ENCODE peak calls at places on chromosome 19, in ten cellular contexts. Y, Z, I, C, K, F, B, T, Q and V are unnamed samples.

GRCh38 chr19:33558846-33559245 is 37.3 kb upstream of the PEPD start:
- DNase-seq in I (peak), C (no peak), Z (no peak), B (peak), Y (no peak), F (no peak), T (no peak), K (no peak), Q (no peak), V (no peak)

GRCh38 chr19:21474671-21475181 is 30.7 kb upstream of the ZNF429 start:
- DNase-seq in Y (peak), T (peak), Q (no peak), C (peak), B (peak), I (peak), F (peak), K (peak), Z (no peak), V (peak)

GRCh38 chr19:33957804-33958203 is 161.1 kb downstream of the KCTD15 start:
- DNase-seq in Q (no peak), Z (no peak), C (no peak), B (no peak), F (no peak), K (no peak), I (no peak), T (no peak), Y (no peak), V (no peak)

GRCh38 chr19:34480971-34481821 is at the start of gene WTIP:
- DNase-seq in K (peak), C (peak), F (no peak), B (peak), Y (peak), I (peak), Z (peak), T (peak), Q (peak), V (peak)

GRCh38 chr19:13968999-13969398 is 16.7 kb downstream of the DCAF15 start:
- DNase-seq in F (no peak), Y (no peak), Q (no peak), C (no peak), K (no peak), T (no peak), I (no peak), B (no peak), Z (no peak), V (no peak)

GRCh38 chr19:14091086-14091884 is 734 bp upstream of the SAMD1 start:
- DNase-seq in Q (peak), C (peak), Y (peak), T (peak), B (peak), I (peak), Z (no peak), F (peak), K (peak), V (peak)

GRCh38 chr19:39411832-39412099 is 703 bp upstream of the PLEKHG2 start:
- DNase-seq in Q (peak), T (peak), Z (peak), F (peak), Y (peak), B (peak), I (peak), C (peak), K (peak), V (peak)

GRCh38 chr19:52170863-52171320 is 529 bp downstream of the ZNF836 start:
- DNase-seq in C (peak), B (no peak), F (no peak), I (no peak), T (peak), Z (no peak), K (peak), Y (peak), Q (no peak), V (no peak)

GRCh38 chr19:49151339-49152217 is 3.6 kb downstream of the HRC start:
- DNase-seq in K (peak), Z (no peak), B (no peak), C (peak), I (peak), Q (peak), Y (peak), F (peak), T (peak), V (no peak)

GRCh38 chr19:53553865-53554791 is 16.2 kb downstream of the ZNF331 start:
- DNase-seq in Y (peak), K (peak), C (peak), Q (peak), F (peak), B (peak), Z (peak), T (peak), I (peak), V (peak)

GRCh38 chr19:7596191-7596937 is 701 bp downstream of the CAMSAP3 start:
- DNase-seq in F (no peak), Z (no peak), I (no peak), C (no peak), Y (peak), T (no peak), K (peak), B (no peak), Q (peak), V (peak)

GRCh38 chr19:14368011-14368513 is 13.2 kb upstream of the ADGRE5 start:
- DNase-seq in F (no peak), B (no peak), I (no peak), K (no peak), Z (no peak), C (no peak), Q (no peak), T (no peak), Y (no peak), V (peak)

GRCh38 chr19:6044056-6044805 is 66.1 kb downstream of the RFX2 start:
- DNase-seq in I (no peak), T (no peak), K (no peak), Z (no peak), Q (no peak), B (no peak), Y (no peak), F (peak), C (no peak), V (no peak)

GRCh38 chr19:28292822-28293500 is 920.0 kb downstream of the UQCRFS1 start:
- DNase-seq in Z (no peak), I (no peak), Q (no peak), K (peak), F (no peak), T (no peak), B (no peak), C (peak), Y (no peak), V (no peak)

GRCh38 chr19:27714857-27715256 is 1498.1 kb downstream of the UQCRFS1 start:
- DNase-seq in Z (no peak), K (no peak), Q (no peak), Y (no peak), C (no peak), I (no peak), B (no peak), F (no peak), T (no peak), V (no peak)

GRCh38 chr19:35228177-35228930 is at the start of gene FAM187B:
- DNase-seq in C (no peak), Q (no peak), Z (no peak), I (no peak), F (peak), Y (no peak), B (no peak), K (no peak), T (no peak), V (no peak)

GRCh38 chr19:54426291-54426918 is 11.1 kb downstream of the TTYH1 start:
- DNase-seq in Q (peak), C (no peak), Y (no peak), T (no peak), K (no peak), F (no peak), I (no peak), B (no peak), Z (no peak), V (peak)

GRCh38 chr19:55370305-55370988 is at the start of gene IL11:
- DNase-seq in F (no peak), T (no peak), B (peak), Y (no peak), Q (peak), Z (no peak), K (no peak), I (no peak), C (no peak), V (no peak)

GRCh38 chr19:38977445-38978314 is 2.1 kb upstream of the FBXO17 start:
- DNase-seq in F (no peak), Q (no peak), Y (no peak), Z (no peak), C (no peak), B (no peak), K (no peak), T (peak), I (no peak), V (peak)

GRCh38 chr19:58346961-58347929 is 6.0 kb downstream of the A1BG start:
- DNase-seq in Q (no peak), T (peak), I (peak), B (peak), Y (peak), F (peak), C (peak), Z (peak), K (peak), V (peak)

GRCh38 chr19:8610041-8610927 is at the start of gene ADAMTS10:
- DNase-seq in Z (no peak), B (peak), K (peak), Y (peak), T (peak), C (peak), F (peak), Q (no peak), I (peak), V (peak)

GRCh38 chr19:37505958-37506386 is 767 bp upstream of the ZNF793 start:
- DNase-seq in F (no peak), Y (no peak), Z (no peak), Q (no peak), C (peak), B (no peak), K (peak), I (no peak), T (no peak), V (peak)

GRCh38 chr19:32945260-32945659 is 26.5 kb downstream of the CEP89 start:
- DNase-seq in Z (no peak), C (no peak), T (no peak), Q (no peak), Y (no peak), K (peak), I (no peak), B (no peak), F (no peak), V (no peak)

GRCh38 chr19:50557009-50557613 is 11.1 kb downstream of the LRRC4B start:
- DNase-seq in K (peak), C (no peak), T (no peak), Q (no peak), I (no peak), F (no peak), Y (no peak), B (no peak), Z (no peak), V (no peak)

GRCh38 chr19:55500368-55500952 is 12.2 kb downstream of the SSC5D start:
- DNase-seq in Z (no peak), I (no peak), B (no peak), Q (no peak), T (no peak), Y (no peak), C (no peak), F (no peak), K (no peak), V (no peak)

GRCh38 chr19:18475004-18475453 is 37.1 kb upstream of the ISYNA1 start:
- DNase-seq in I (no peak), T (no peak), K (no peak), C (no peak), Y (no peak), B (no peak), Q (no peak), Z (no peak), F (no peak), V (no peak)

GRCh38 chr19:19205416-19206410 is 2.5 kb upstream of the NR2C2AP start:
- DNase-seq in Z (no peak), B (no peak), Q (no peak), Y (no peak), F (no peak), I (no peak), C (no peak), T (no peak), K (no peak), V (no peak)

GRCh38 chr19:58003153-58003828 is 671 bp upstream of the ZNF606 start:
- DNase-seq in Z (no peak), Q (no peak), B (no peak), C (no peak), F (no peak), Y (no peak), T (no peak), K (peak), I (no peak), V (no peak)

GRCh38 chr19:31274266-31274963 is 74.8 kb downstream of the TSHZ3 start:
- DNase-seq in I (no peak), Q (no peak), Y (no peak), K (no peak), T (no peak), C (no peak), F (no peak), B (no peak), Z (no peak), V (no peak)

GRCh38 chr19:29337029-29337428 is 124.1 kb upstream of the UQCRFS1 start:
- DNase-seq in I (no peak), Y (no peak), K (no peak), Q (no peak), T (no peak), B (no peak), F (no peak), Z (no peak), C (no peak), V (no peak)

GRCh38 chr19:18759435-18760426 is 31.4 kb downstream of the COMP start:
- DNase-seq in Y (no peak), I (no peak), T (no peak), F (no peak), C (no peak), B (no peak), Q (no peak), Z (no peak), K (no peak), V (no peak)

GRCh38 chr19:33403221-33403972 is 29.9 kb downstream of the CEBPG start:
- DNase-seq in Y (peak), I (no peak), K (no peak), Z (no peak), C (no peak), Q (no peak), F (no peak), T (no peak), B (no peak), V (peak)

GRCh38 chr19:48798937-48799336 is 11.9 kb downstream of the BCAT2 start:
- DNase-seq in I (no peak), B (peak), Q (no peak), Y (no peak), Z (no peak), C (peak), F (no peak), T (no peak), K (peak), V (no peak)

DNA sequence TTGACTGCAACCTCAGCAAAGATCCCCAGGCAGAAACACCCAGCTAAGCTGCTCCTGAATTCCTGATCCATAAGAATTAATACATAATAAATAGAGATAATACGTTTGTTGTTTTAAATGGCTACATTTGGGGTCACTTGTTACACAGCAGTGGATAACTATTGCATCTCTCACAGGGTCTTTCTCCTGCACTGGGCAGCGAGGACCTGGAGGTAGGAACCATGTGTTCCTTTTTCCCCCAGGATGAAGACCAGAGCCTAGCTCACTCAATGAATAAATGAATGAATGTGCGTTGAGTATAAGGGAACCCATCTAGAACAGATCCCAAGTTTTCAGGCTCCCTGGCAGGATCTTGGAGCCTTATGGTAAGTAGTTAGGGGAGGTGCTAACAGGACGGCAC is 30.7 kb downstream of the F2RL3 start:
- DNase-seq in I (no peak), Z (no peak), C (no peak), K (no peak), Y (no peak), Q (no peak), T (no peak), F (no peak), B (no peak), V (no peak)
- TF ChIP-seq CTCF in I (no peak), Z (no peak), C (no peak), K (no peak), Y (no peak), Q (no peak), T (no peak), F (no peak), B (no peak), V (no peak)

DNA sequence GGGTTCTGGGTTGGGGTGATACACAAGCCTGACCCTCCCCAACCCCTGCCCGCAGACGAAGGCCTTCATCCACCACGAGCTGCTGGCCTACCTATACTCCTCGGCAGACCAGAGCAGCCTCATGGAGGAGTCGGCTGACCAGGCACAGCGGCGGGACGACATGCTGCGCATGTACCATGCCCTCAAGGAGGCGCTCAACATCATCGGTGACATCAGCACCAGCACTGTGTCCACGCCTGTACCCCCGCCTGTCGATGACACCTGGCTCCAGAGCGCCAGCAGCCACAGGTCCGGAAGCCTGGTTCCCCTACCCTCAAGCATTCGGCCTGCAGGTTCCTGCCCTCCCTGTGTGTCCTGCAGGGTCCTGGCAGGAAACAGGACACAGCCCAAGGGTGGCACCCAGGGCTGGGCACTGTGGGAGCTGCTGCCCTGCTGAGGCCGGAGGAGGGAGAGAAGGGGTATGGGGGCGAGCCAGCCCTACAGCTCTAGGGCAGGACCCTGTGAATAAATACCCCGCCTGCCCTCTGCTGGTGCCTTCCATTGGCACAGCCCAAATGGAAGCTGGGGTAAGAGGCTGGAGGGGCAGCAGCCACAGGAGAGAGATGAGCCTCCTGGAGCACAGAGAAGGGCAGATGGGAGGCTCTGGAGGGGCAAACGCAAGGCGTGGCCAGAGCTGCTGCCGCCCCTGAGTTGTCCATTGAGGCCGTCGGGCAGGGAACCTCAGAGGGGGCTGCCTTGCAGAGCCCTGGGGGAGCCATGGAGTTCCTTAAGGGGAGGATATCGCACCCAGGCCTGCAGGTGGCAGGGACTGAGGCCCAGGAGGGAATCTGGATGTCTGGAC is 6.8 kb downstream of the TMED1 start:
- DNase-seq in Y (no peak), F (no peak), K (peak), C (peak), Q (peak), T (no peak), Z (no peak), I (no peak), B (no peak), V (no peak)
- TF ChIP-seq CTCF in Y (no peak), F (no peak), K (peak), C (no peak), Q (peak), T (peak), Z (no peak), I (peak), B (no peak), V (peak)

DNA sequence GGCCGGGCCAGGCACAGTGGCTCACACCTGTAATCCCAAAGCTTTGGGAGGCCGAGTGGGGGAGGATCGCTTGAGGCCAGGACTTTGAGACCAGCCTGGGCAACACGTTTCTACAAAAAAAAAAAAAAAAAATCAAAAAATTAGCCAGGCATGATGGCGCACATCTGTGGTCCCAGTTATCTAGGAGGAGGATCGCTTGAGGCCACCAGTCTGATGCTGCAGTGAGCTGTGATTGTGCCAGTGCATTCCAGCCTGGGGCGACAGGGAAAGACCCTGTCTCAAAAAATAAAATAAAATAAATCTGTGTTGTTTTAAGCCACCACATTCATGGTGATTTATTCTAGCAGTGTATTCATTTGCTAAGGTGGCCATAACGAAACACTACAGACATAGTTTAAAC is 4.1 kb upstream of the DACT3 start:
- DNase-seq in C (no peak), I (no peak), Z (no peak), Y (no peak), K (no peak), B (no peak), F (no peak), T (no peak), Q (no peak), V (no peak)
- TF ChIP-seq CTCF in C (no peak), I (no peak), Z (no peak), Y (no peak), K (no peak), B (no peak), F (no peak), T (no peak), Q (no peak), V (no peak)

GRCh38 chr19:3064011-3064330 is 1.7 kb upstream of the TLE5 start:
- DNase-seq in F (no peak), Z (no peak), B (no peak), K (no peak), C (no peak), Y (no peak), I (no peak), T (no peak), Q (no peak), V (no peak)

GRCh38 chr19:3062165-3063105 is at the start of gene TLE5:
- DNase-seq in Q (peak), Y (peak), Z (no peak), B (peak), K (peak), C (no peak), F (peak), I (peak), T (peak), V (peak)

GRCh38 chr19:3060852-3061182 is 1.5 kb downstream of the TLE5 start:
- DNase-seq in C (no peak), I (no peak), F (no peak), Q (no peak), Y (no peak), Z (no peak), T (no peak), B (no peak), K (no peak), V (no peak)

GRCh38 chr19:3059653-3060052 is 2.6 kb downstream of the TLE5 start:
- DNase-seq in C (no peak), F (no peak), T (no peak), K (no peak), Y (no peak), I (no peak), Z (no peak), Q (no peak), B (no peak), V (no peak)

GRCh38 chr19:3061214-3062161 is 807 bp downstream of the TLE5 start:
- DNase-seq in I (peak), B (peak), K (no peak), F (peak), C (no peak), T (peak), Z (no peak), Y (peak), Q (no peak), V (peak)
- TF ChIP-seq CTCF in I (peak), B (peak), K (peak), F (peak), C (no peak), T (peak), Z (peak), Y (peak), Q (peak), V (peak)